ENCODE peak calls at places on chromosomes 5 and 9, in five cellular contexts. X is CD4-positive, alpha-beta T cell; I is tibial artery; A is endodermal cell; D is Calu3. M is an unnamed sample.

GRCh38 chr5:72503888-72504491 is 3.2 kb downstream of the ZNF366 start:
- DNase-seq in X (no peak), I (no peak), A (no peak), D (no peak), M (no peak)

GRCh38 chr9:69122086-69122390 is 52.0 kb upstream of the TJP2 start:
- DNase-seq in X (peak; percentile 13), I (peak; percentile 84), A (peak; percentile 83), D (peak; percentile 43), M (peak; percentile 44)

GRCh38 chr5:39520232-39520572 is 95.4 kb upstream of the DAB2 start:
- DNase-seq in X (no peak), I (no peak), A (no peak), D (no peak), M (no peak)

GRCh38 chr5:89211836-89212235 is 328.9 kb upstream of the MEF2C start:
- DNase-seq in X (no peak), I (no peak), A (no peak), D (no peak), M (no peak)

GRCh38 chr5:78589928-78590327 is 58.6 kb downstream of the LHFPL2 start:
- DNase-seq in X (no peak), I (no peak), A (no peak), D (no peak), M (no peak)

GRCh38 chr5:140351609-140352334 is 5.4 kb upstream of the HBEGF start:
- DNase-seq in X (peak; percentile 20), I (peak; percentile 48), A (peak; percentile 85), D (peak; percentile 91), M (peak; percentile 78)

GRCh38 chr5:176921669-176922196 is 22.6 kb upstream of the HK3 start:
- DNase-seq in X (no peak), I (no peak), A (no peak), D (no peak), M (no peak)

GRCh38 chr5:55062039-55062779 is 38.2 kb downstream of the GZMK start:
- DNase-seq in X (peak; percentile 6), I (no peak), A (no peak), D (no peak), M (peak; percentile 23)

GRCh38 chr5:136062563-136063274 is 33.9 kb downstream of the TGFBI start:
- DNase-seq in X (no peak), I (no peak), A (peak; percentile 70), D (peak; percentile 55), M (peak; percentile 80)

GRCh38 chr9:131739192-131739961 is 499 bp downstream of the RAPGEF1 start:
- DNase-seq in X (no peak), I (no peak), A (peak; percentile 84), D (peak; percentile 25), M (peak; percentile 54)

GRCh38 chr5:40681351-40682311 is 1.9 kb downstream of the PTGER4 start:
- DNase-seq in X (no peak), I (peak; percentile 42), A (peak; percentile 74), D (peak; percentile 36), M (peak; percentile 30)

GRCh38 chr9:120043448-120043847 is 536.5 kb downstream of the CDK5RAP2 start:
- DNase-seq in X (no peak), I (no peak), A (no peak), D (no peak), M (no peak)

DNA sequence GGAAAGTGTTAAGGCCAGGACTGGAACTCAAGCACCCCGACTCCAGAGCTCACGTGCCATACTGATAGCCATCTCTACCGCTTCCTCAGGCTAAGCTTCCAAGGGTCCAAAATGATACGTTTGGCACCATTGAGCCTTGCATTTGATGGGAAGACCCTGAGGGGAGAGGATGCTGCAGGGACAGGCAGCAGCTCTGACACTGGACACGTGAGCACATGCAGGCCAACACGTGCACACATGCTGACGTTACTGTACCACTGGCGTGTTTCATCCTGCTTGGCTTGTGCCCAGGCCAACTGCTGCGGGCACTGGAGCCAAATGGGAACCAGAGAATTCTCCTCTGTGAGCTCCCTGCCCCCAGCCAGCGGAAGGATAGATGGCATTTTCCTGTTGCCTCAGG is 5.2 kb downstream of the FAT2 start:
- DNase-seq in X (no peak), I (no peak), A (no peak), D (no peak), M (no peak)
- TF ChIP-seq CTCF in X (no peak), I (no peak), A (no peak), D (no peak), M (no peak)

GRCh38 chr5:97906135-97906534 is 723.1 kb upstream of the RIOK2 start:
- DNase-seq in X (no peak), I (no peak), A (no peak), D (no peak), M (no peak)

GRCh38 chr5:97907611-97908400 is 724.8 kb upstream of the RIOK2 start:
- DNase-seq in X (no peak), I (no peak), A (no peak), D (no peak), M (no peak)

GRCh38 chr5:97909541-97909940 is 726.5 kb upstream of the RIOK2 start:
- DNase-seq in X (no peak), I (no peak), A (no peak), D (no peak), M (no peak)

DNA sequence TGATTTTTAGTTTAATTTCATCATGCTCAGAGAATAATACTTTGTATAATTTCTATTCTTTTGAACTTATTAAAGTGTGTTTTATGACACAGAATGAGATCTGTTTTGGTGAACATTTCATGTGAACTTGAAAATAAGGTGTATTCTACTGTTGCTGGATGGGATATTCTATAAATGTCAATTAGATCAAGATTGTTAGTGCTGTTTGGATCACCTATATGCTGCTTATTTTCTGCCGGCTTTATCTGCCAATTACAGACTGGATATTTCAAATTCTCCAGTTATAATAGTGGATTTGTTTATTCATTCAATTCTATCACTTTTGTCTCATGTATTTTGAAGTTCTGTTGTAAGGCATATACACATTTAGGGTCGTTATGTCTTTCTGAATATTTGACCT is 720.7 kb upstream of the RIOK2 start:
- DNase-seq in X (no peak), I (no peak), A (no peak), D (no peak), M (no peak)
- TF ChIP-seq CTCF in X (no peak), I (no peak), A (no peak), D (no peak), M (no peak)

GRCh38 chr9:14746655-14747054 is 24.1 kb upstream of the CER1 start:
- DNase-seq in X (no peak), I (no peak), A (no peak), D (no peak), M (no peak)

GRCh38 chr9:14741369-14741768 is 18.8 kb upstream of the CER1 start:
- DNase-seq in X (no peak), I (no peak), A (no peak), D (no peak), M (no peak)

GRCh38 chr9:14748373-14748772 is 25.8 kb upstream of the CER1 start:
- DNase-seq in X (no peak), I (no peak), A (no peak), D (no peak), M (no peak)

GRCh38 chr9:14747116-14747515 is 24.6 kb upstream of the CER1 start:
- DNase-seq in X (no peak), I (no peak), A (no peak), D (no peak), M (no peak)

DNA sequence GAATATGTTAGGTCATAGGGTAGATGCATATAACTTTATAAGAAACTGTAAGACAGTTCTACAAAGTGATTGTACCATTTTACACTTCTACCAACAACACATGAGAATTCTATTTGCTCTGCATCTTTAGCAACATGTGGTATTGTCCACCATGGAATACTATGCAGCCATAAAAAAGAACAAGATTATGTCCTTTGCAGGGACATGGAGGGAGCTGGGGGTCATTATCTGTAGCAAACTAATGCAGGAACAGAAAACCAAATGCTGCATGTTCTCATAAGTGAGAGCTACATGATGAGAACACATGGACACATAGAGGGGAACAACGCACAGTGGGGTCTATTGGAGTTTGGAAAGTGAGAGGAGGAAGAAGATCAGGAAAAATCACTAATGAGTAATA is 22.2 kb upstream of the CER1 start:
- DNase-seq in X (no peak), I (no peak), A (no peak), D (no peak), M (no peak)
- TF ChIP-seq CTCF in X (no peak), I (no peak), A (no peak), D (no peak), M (no peak)

GRCh38 chr5:50666261-50667078 is at the start of gene PARP8:
- DNase-seq in X (peak; percentile 35), I (peak; percentile 51), A (peak; percentile 90), D (peak; percentile 45), M (peak; percentile 66)

GRCh38 chr5:50667079-50667652 is 729 bp downstream of the PARP8 start:
- DNase-seq in X (no peak), I (peak; percentile 48), A (peak; percentile 89), D (peak; percentile 56), M (peak; percentile 61)

GRCh38 chr5:50665091-50665490 is 1.3 kb upstream of the PARP8 start:
- DNase-seq in X (no peak), I (no peak), A (no peak), D (no peak), M (no peak)

GRCh38 chr5:50667653-50668403 is 1.4 kb downstream of the PARP8 start:
- DNase-seq in X (peak; percentile 76), I (peak; percentile 44), A (peak; percentile 86), D (peak; percentile 89), M (peak; percentile 90)

DNA sequence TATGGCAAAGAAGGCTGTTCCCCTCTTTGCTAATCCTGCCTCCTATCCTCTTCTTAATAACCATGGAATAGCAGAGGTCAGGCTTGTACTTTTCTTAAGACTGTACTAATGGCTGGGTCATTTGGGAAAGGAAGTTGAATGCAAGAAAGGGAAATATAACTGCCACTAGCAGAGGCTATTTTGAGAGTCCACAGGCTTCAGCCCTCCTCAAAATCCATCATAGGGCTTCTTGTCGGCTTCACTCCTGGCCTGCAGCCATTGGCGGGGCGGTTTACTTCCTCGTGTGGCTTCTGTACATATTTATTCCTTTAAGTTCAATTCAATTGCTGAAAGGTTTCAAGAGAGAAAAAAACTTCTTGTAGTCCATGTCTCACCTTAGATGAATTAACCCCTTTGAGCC is 2.8 kb upstream of the PARP8 start:
- DNase-seq in X (no peak), I (peak; percentile 72), A (no peak), D (no peak), M (no peak)
- TF ChIP-seq CTCF in X (no peak), I (no peak), A (no peak), D (no peak), M (no peak)

GRCh38 chr9:34562136-34562745 is 27.3 kb downstream of the CNTFR start:
- DNase-seq in X (no peak), I (no peak), A (peak; percentile 83), D (no peak), M (peak; percentile 38)
- TF ChIP-seq CTCF in X (peak; percentile 27), I (peak; percentile 12), A (peak; percentile 94), D (peak; percentile 23), M (peak; percentile 71)

GRCh38 chr5:103942587-103943186 is 380.1 kb upstream of the NUDT12 start:
- DNase-seq in X (no peak), I (no peak), A (no peak), D (no peak), M (no peak)
- TF ChIP-seq CTCF in X (no peak), I (no peak), A (no peak), D (no peak), M (no peak)

DNA sequence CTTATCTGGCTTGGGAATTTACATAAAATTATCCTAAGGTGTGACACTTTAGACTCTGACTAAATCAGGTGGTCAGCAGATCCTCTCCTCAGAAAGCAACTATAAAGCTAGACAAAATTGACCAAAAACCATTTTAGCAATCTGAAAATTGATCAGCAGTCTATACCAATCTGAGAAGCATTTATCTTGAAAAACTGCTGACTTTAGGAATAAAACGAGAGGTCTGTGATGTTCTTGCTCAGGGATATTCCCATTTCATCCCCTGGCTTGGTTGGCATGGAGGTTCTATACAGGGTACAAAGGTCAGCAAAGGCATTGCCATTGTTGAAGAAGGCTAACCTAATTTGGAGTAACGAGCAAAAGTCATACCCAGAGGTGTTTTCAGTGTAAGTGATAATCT is 11.7 kb downstream of the SPINK5 start:
- DNase-seq in X (no peak), I (no peak), A (no peak), D (no peak), M (no peak)
- TF ChIP-seq CTCF in X (no peak), I (no peak), A (no peak), D (no peak), M (no peak)

M was measured in GM12865.